ENCODE peak calls at places on chromosomes 5 and 9, in seven cellular contexts. L is AG04449, Q is left ventricle myocardium superior, S is germinal center, B is astrocyte of the cerebellum, Z is Kasumi-1, K is cardiac fibroblast. U is an unnamed sample.

GRCh38 chr5:111742166-111742565 is 14.8 kb downstream of the NREP start:
- DNase-seq in L (no peak), Q (no peak), S (no peak), B (no peak), Z (no peak), K (no peak), U (no peak)

GRCh38 chr5:18954239-18954638 is 1033.8 kb downstream of the CDH18 start:
- DNase-seq in L (no peak), Q (no peak), S (no peak), B (no peak), Z (no peak), K (no peak), U (no peak)

GRCh38 chr9:132268725-132269352 is 85.9 kb downstream of the SETX start:
- DNase-seq in L (no peak), Q (peak), S (peak), B (peak), Z (peak), K (peak), U (peak)

GRCh38 chr5:149002053-149002452 is 60.8 kb downstream of the SH3TC2 start:
- DNase-seq in L (peak), Q (no peak), S (no peak), B (peak), Z (no peak), K (peak), U (peak)

GRCh38 chr5:74127377-74128338 is 501.7 kb downstream of the ARHGEF28 start:
- DNase-seq in L (no peak), Q (no peak), S (no peak), B (no peak), Z (no peak), K (peak), U (no peak)

GRCh38 chr9:96491079-96491879 is 41.3 kb downstream of the HABP4 start:
- DNase-seq in L (no peak), Q (no peak), S (no peak), B (no peak), Z (no peak), K (no peak), U (peak)

GRCh38 chr9:14258156-14258555 is 55.8 kb downstream of the NFIB start:
- DNase-seq in L (no peak), Q (no peak), S (no peak), B (no peak), Z (no peak), K (no peak), U (no peak)

GRCh38 chr9:98602839-98603238 is 105.9 kb downstream of the GABBR2 start:
- DNase-seq in L (no peak), Q (no peak), S (no peak), B (no peak), Z (no peak), K (peak), U (no peak)

GRCh38 chr5:76379316-76379715 is 23.8 kb upstream of the IQGAP2 start:
- DNase-seq in L (no peak), Q (no peak), S (no peak), B (no peak), Z (peak), K (no peak), U (no peak)